ENCODE peak calls at places on chromosomes 11 and 22, in nine cellular contexts. One of them, this sample, is unnamed. For H3K27me3, the result is how much of the 10 kb centered on the place peaks cover.

GRCh38 chr11:93236741-93237675 is 39.2 kb upstream of the SLC36A4 start:
- DNase-seq in uterus: no peak
- DNase-seq in HCT116: peak
- DNase-seq in transverse colon: peak
- DNase-seq in IMR-90: peak
- DNase-seq in body of pancreas: peak
- DNase-seq in heart left ventricle: no peak
- DNase-seq in stomach: no peak
- DNase-seq in Peyer's patch: no peak
- DNase-seq in this sample: peak

GRCh38 chr22:25068701-25069100 is 116.2 kb downstream of the KIAA1671 start:
- DNase-seq in uterus: no peak
- DNase-seq in HCT116: no peak
- DNase-seq in IMR-90: no peak
- DNase-seq in heart left ventricle: no peak
- DNase-seq in Peyer's patch: no peak
- DNase-seq in body of pancreas: no peak
- DNase-seq in transverse colon: no peak
- DNase-seq in stomach: no peak
- DNase-seq in this sample: no peak

GRCh38 chr22:24289781-24290181 is 19.1 kb downstream of the SPECC1L start:
- DNase-seq in HCT116: no peak
- DNase-seq in body of pancreas: no peak
- DNase-seq in heart left ventricle: no peak
- DNase-seq in Peyer's patch: no peak
- DNase-seq in transverse colon: no peak
- DNase-seq in stomach: no peak
- DNase-seq in uterus: no peak
- DNase-seq in IMR-90: no peak
- DNase-seq in this sample: no peak

GRCh38 chr11:4095509-4096230 is 1.1 kb downstream of the RRM1 start:
- DNase-seq in IMR-90: peak
- DNase-seq in Peyer's patch: no peak
- DNase-seq in uterus: no peak
- DNase-seq in stomach: no peak
- DNase-seq in heart left ventricle: no peak
- DNase-seq in body of pancreas: no peak
- DNase-seq in transverse colon: no peak
- DNase-seq in HCT116: no peak
- DNase-seq in this sample: no peak

GRCh38 chr11:3026803-3027202 is 30.4 kb downstream of the CARS1 start:
- DNase-seq in uterus: no peak
- DNase-seq in stomach: no peak
- DNase-seq in heart left ventricle: no peak
- DNase-seq in IMR-90: no peak
- DNase-seq in HCT116: no peak
- DNase-seq in Peyer's patch: no peak
- DNase-seq in body of pancreas: no peak
- DNase-seq in transverse colon: no peak
- DNase-seq in this sample: no peak

GRCh38 chr11:119993732-119994131 is 144.2 kb downstream of the TRIM29 start:
- DNase-seq in heart left ventricle: no peak
- DNase-seq in Peyer's patch: peak
- DNase-seq in HCT116: no peak
- DNase-seq in uterus: no peak
- DNase-seq in body of pancreas: peak
- DNase-seq in IMR-90: no peak
- DNase-seq in stomach: peak
- DNase-seq in transverse colon: peak
- DNase-seq in this sample: no peak

GRCh38 chr11:71580057-71581003 is 2.3 kb downstream of the KRTAP5-11 start:
- DNase-seq in Peyer's patch: peak
- DNase-seq in heart left ventricle: peak
- DNase-seq in stomach: peak
- DNase-seq in HCT116: peak
- DNase-seq in IMR-90: peak
- DNase-seq in transverse colon: peak
- DNase-seq in body of pancreas: peak
- DNase-seq in uterus: peak
- DNase-seq in this sample: peak

GRCh38 chr22:28442264-28442950 is 237.2 kb downstream of the TTC28 start:
- DNase-seq in heart left ventricle: peak
- DNase-seq in body of pancreas: peak
- DNase-seq in uterus: peak
- DNase-seq in IMR-90: peak
- DNase-seq in Peyer's patch: peak
- DNase-seq in stomach: peak
- DNase-seq in HCT116: peak
- DNase-seq in transverse colon: peak
- DNase-seq in this sample: peak

GRCh38 chr11:58070585-58070984 is 39.8 kb downstream of the OR6Q1 start:
- DNase-seq in stomach: no peak
- DNase-seq in Peyer's patch: no peak
- DNase-seq in heart left ventricle: no peak
- DNase-seq in uterus: no peak
- DNase-seq in IMR-90: no peak
- DNase-seq in body of pancreas: no peak
- DNase-seq in transverse colon: no peak
- DNase-seq in HCT116: no peak
- DNase-seq in this sample: no peak

GRCh38 chr11:11163256-11163655 is 189.8 kb downstream of the CSNK2A3 start:
- DNase-seq in HCT116: peak
- DNase-seq in transverse colon: no peak
- DNase-seq in uterus: no peak
- DNase-seq in stomach: no peak
- DNase-seq in heart left ventricle: no peak
- DNase-seq in IMR-90: no peak
- DNase-seq in body of pancreas: no peak
- DNase-seq in Peyer's patch: no peak
- DNase-seq in this sample: no peak

GRCh38 chr11:396511-396947 is 2.5 kb downstream of the PKP3 start:
- DNase-seq in Peyer's patch: no peak
- DNase-seq in HCT116: no peak
- DNase-seq in transverse colon: no peak
- DNase-seq in heart left ventricle: no peak
- DNase-seq in IMR-90: no peak
- DNase-seq in body of pancreas: no peak
- DNase-seq in stomach: no peak
- DNase-seq in uterus: no peak
- DNase-seq in this sample: peak

GRCh38 chr22:23080542-23081290 is 10.4 kb downstream of the GNAZ start:
- DNase-seq in transverse colon: no peak
- DNase-seq in heart left ventricle: no peak
- DNase-seq in HCT116: no peak
- DNase-seq in uterus: no peak
- DNase-seq in stomach: no peak
- DNase-seq in body of pancreas: no peak
- DNase-seq in IMR-90: no peak
- DNase-seq in Peyer's patch: no peak
- DNase-seq in this sample: no peak

GRCh38 chr22:17970205-17970708 is 54.1 kb downstream of the MICAL3 start:
- DNase-seq in IMR-90: peak
- DNase-seq in uterus: no peak
- DNase-seq in Peyer's patch: no peak
- DNase-seq in body of pancreas: no peak
- DNase-seq in stomach: no peak
- DNase-seq in HCT116: no peak
- DNase-seq in heart left ventricle: no peak
- DNase-seq in transverse colon: no peak
- DNase-seq in this sample: no peak

GRCh38 chr22:44726439-44726838 is 24.4 kb downstream of the PRR5 start:
- DNase-seq in body of pancreas: no peak
- DNase-seq in uterus: no peak
- DNase-seq in IMR-90: no peak
- DNase-seq in HCT116: no peak
- DNase-seq in Peyer's patch: no peak
- DNase-seq in stomach: no peak
- DNase-seq in transverse colon: no peak
- DNase-seq in heart left ventricle: peak
- DNase-seq in this sample: no peak

GRCh38 chr11:95514386-95515145 is 275.0 kb downstream of the FAM76B start:
- DNase-seq in HCT116: no peak
- DNase-seq in stomach: no peak
- DNase-seq in heart left ventricle: no peak
- DNase-seq in body of pancreas: no peak
- DNase-seq in transverse colon: no peak
- DNase-seq in IMR-90: no peak
- DNase-seq in Peyer's patch: no peak
- DNase-seq in uterus: no peak
- DNase-seq in this sample: no peak

GRCh38 chr11:119320593-119321524 is 3.9 kb upstream of the MCAM start:
- DNase-seq in body of pancreas: no peak
- DNase-seq in IMR-90: peak
- DNase-seq in Peyer's patch: peak
- DNase-seq in HCT116: no peak
- DNase-seq in stomach: peak
- DNase-seq in heart left ventricle: peak
- DNase-seq in transverse colon: peak
- DNase-seq in uterus: peak
- DNase-seq in this sample: no peak

GRCh38 chr11:24513837-24514594 is 17.2 kb downstream of the LUZP2 start:
- DNase-seq in IMR-90: no peak
- DNase-seq in uterus: no peak
- DNase-seq in transverse colon: no peak
- DNase-seq in stomach: no peak
- DNase-seq in HCT116: no peak
- DNase-seq in Peyer's patch: no peak
- DNase-seq in body of pancreas: no peak
- DNase-seq in heart left ventricle: no peak
- DNase-seq in this sample: no peak

GRCh38 chr11:67417425-67417824 is 1.9 kb downstream of the CARNS1 start:
- DNase-seq in stomach: no peak
- DNase-seq in Peyer's patch: no peak
- DNase-seq in IMR-90: no peak
- DNase-seq in heart left ventricle: no peak
- DNase-seq in body of pancreas: no peak
- DNase-seq in transverse colon: no peak
- DNase-seq in HCT116: no peak
- DNase-seq in uterus: no peak
- DNase-seq in this sample: no peak

DNA sequence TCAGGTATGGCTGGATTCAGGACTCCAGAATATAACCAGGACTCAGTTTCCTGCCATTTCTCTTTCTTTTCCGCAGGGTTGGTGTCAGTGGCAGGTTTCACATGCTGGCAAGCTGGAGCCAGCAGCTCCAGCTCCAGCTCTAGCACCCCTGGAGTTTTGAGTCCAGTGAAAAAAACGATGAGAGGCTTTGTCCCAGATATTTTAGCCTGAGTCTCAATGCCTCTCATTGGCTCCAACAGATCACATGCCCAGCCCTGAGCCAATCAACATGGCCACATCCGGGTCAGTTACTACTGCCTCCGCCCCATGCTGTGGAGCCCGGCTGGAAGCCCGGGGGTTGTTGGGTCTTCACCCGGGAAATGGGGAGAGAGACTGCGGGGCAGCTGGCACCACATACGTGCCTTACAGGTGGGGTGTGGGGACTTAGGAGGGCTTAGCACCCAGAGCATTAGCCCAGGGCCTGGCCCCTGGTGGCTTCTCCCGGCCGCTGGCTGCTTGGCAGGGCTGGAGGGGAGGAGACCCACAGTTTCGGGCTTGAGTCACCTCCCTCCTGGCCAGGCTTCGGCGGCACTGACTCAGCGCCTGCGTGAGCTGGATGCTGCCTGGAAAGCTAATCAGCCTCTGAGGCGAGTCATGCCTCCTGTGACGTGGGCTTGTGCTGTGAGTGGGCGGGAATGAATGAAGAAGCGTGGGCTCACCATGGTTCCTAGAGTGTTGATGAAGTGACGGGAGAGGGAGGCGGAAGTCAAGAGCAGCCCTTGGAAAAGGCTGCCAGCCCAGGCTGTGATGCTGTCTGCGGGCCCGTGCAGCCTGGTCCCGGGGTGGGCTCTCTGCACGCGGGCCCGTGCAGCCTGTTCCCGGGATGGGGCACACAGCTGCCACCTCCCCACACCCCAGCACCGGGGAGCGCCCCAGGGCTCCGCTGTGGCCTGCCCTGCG is 15.3 kb upstream of the MRTFA start:
- DNase-seq in transverse colon: peak
- DNase-seq in HCT116: peak
- DNase-seq in Peyer's patch: peak
- DNase-seq in IMR-90: peak
- DNase-seq in stomach: peak
- DNase-seq in heart left ventricle: peak
- DNase-seq in uterus: peak
- DNase-seq in body of pancreas: peak
- DNase-seq in this sample: peak
- TF ChIP-seq POLR2A in transverse colon: peak
- TF ChIP-seq POLR2A in HCT116: peak
- TF ChIP-seq POLR2A in Peyer's patch: peak
- TF ChIP-seq POLR2A in IMR-90: peak
- TF ChIP-seq POLR2A in stomach: no peak
- TF ChIP-seq POLR2A in heart left ventricle: peak
- TF ChIP-seq POLR2A in uterus: peak
- TF ChIP-seq POLR2A in body of pancreas: peak
- TF ChIP-seq POLR2A in this sample: no peak

DNA sequence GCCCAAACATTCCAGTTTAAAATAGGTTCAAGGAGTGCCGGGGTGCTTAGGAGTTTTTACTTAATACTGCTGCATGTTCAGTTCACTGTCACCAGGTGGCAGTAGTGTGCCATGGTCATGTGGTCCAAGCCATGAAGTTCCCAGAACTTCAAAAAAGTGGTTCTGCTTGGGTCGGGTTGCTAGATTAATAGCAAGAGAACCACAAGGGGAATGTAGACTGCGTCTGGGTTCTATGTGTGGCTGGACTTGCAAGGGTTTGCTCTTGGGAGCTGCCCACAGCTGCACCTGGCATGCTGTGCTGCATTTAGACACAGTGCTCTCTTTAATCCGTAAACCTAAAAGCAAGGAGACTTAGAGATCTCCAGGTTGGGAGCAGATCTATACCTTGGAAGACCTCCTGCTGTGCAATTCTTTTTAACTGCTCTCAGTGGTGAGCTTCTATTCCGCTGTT is 6.5 kb upstream of the SPON1 start:
- DNase-seq in stomach: peak
- DNase-seq in Peyer's patch: peak
- DNase-seq in body of pancreas: peak
- DNase-seq in uterus: peak
- DNase-seq in IMR-90: peak
- DNase-seq in transverse colon: peak
- DNase-seq in heart left ventricle: peak
- DNase-seq in HCT116: peak
- DNase-seq in this sample: peak
- H3K27me3 ChIP-seq in stomach: under half
- H3K27me3 ChIP-seq in Peyer's patch: under half
- H3K27me3 ChIP-seq in body of pancreas: under half
- H3K27me3 ChIP-seq in uterus: under half
- H3K27me3 ChIP-seq in IMR-90: half or more
- H3K27me3 ChIP-seq in transverse colon: under half
- H3K27me3 ChIP-seq in heart left ventricle: under half
- H3K27me3 ChIP-seq in HCT116: under half
- H3K27me3 ChIP-seq in this sample: under half

GRCh38 chr11:29019960-29020683 is 911.9 kb downstream of the METTL15 start:
- DNase-seq in stomach: no peak
- DNase-seq in transverse colon: no peak
- DNase-seq in HCT116: peak
- DNase-seq in Peyer's patch: no peak
- DNase-seq in IMR-90: peak
- DNase-seq in body of pancreas: no peak
- DNase-seq in uterus: no peak
- DNase-seq in heart left ventricle: no peak
- DNase-seq in this sample: no peak
- TF ChIP-seq CTCF in stomach: peak
- TF ChIP-seq CTCF in transverse colon: no peak
- TF ChIP-seq CTCF in HCT116: peak
- TF ChIP-seq CTCF in Peyer's patch: no peak
- TF ChIP-seq CTCF in IMR-90: peak
- TF ChIP-seq CTCF in body of pancreas: peak
- TF ChIP-seq CTCF in uterus: no peak
- TF ChIP-seq CTCF in heart left ventricle: no peak
- TF ChIP-seq CTCF in this sample: no peak

GRCh38 chr11:64250875-64251721 is at the start of gene PLCB3:
- DNase-seq in stomach: peak
- DNase-seq in IMR-90: no peak
- DNase-seq in body of pancreas: peak
- DNase-seq in transverse colon: peak
- DNase-seq in uterus: peak
- DNase-seq in heart left ventricle: peak
- DNase-seq in HCT116: no peak
- DNase-seq in Peyer's patch: peak
- DNase-seq in this sample: peak
- TF ChIP-seq POLR2A in stomach: no peak
- TF ChIP-seq POLR2A in IMR-90: peak
- TF ChIP-seq POLR2A in body of pancreas: peak
- TF ChIP-seq POLR2A in transverse colon: peak
- TF ChIP-seq POLR2A in uterus: peak
- TF ChIP-seq POLR2A in heart left ventricle: no peak
- TF ChIP-seq POLR2A in HCT116: peak
- TF ChIP-seq POLR2A in Peyer's patch: peak
- TF ChIP-seq POLR2A in this sample: no peak